ENCODE peak calls at places on chromosomes 2 and 18, in four cellular contexts. L is occipital lobe, P is chondrocyte, R is NCI-H2029 treated with DMSO at 0.1 percent for 48 hours. Z is an unnamed sample.

GRCh38 chr18:69865656-69866241 is 81.9 kb downstream of the CD226 start:
- DNase-seq in L (no peak), P (no peak), R (no peak), Z (no peak)

GRCh38 chr18:48017625-48018024 is 87.2 kb upstream of the SMAD2 start:
- DNase-seq in L (no peak), R (no peak), P (no peak), Z (no peak)

GRCh38 chr2:69122271-69122670 is 109.3 kb downstream of the ANTXR1 start:
- DNase-seq in R (no peak), P (no peak), L (no peak), Z (no peak)

GRCh38 chr2:63851912-63852311 is 10.2 kb downstream of the UGP2 start:
- DNase-seq in R (no peak), P (no peak), L (no peak), Z (no peak)

GRCh38 chr2:238596571-238597551 is 170.1 kb downstream of the ASB1 start:
- DNase-seq in L (no peak), R (no peak), P (no peak), Z (no peak)

GRCh38 chr2:72036595-72036994 is 111.1 kb downstream of the CYP26B1 start:
- DNase-seq in P (no peak), L (no peak), R (no peak), Z (no peak)

GRCh38 chr2:109143214-109144187 is 14.5 kb downstream of the SH3RF3 start:
- DNase-seq in P (no peak), L (no peak), R (no peak), Z (no peak)

GRCh38 chr2:177281400-177282021 is 17.0 kb upstream of the NFE2L2 start:
- DNase-seq in L (no peak), R (no peak), P (no peak), Z (no peak)

GRCh38 chr2:227849906-227850305 is 21.5 kb upstream of the DAW1 start:
- DNase-seq in R (no peak), L (no peak), P (no peak), Z (no peak)

GRCh38 chr18:3183103-3183717 is 36.6 kb downstream of the MYOM1 start:
- DNase-seq in R (no peak), P (no peak), L (no peak), Z (no peak)

GRCh38 chr18:777021-777420 is 35.0 kb downstream of the YES1 start:
- DNase-seq in P (no peak), L (no peak), R (no peak), Z (no peak)

GRCh38 chr2:98445167-98445522 is 487 bp downstream of the INPP4A start:
- DNase-seq in P (no peak), R (no peak), L (no peak), Z (no peak)

GRCh38 chr2:220129427-220129826 is 502.0 kb downstream of the SLC4A3 start:
- DNase-seq in L (no peak), P (no peak), R (no peak), Z (no peak)

GRCh38 chr2:27316655-27317412 is 6.1 kb downstream of the MPV17 start:
- DNase-seq in R (peak), P (no peak), L (peak), Z (peak)

GRCh38 chr2:85536479-85536878 is 2.5 kb upstream of the MAT2A start:
- DNase-seq in R (no peak), P (no peak), L (no peak), Z (no peak)

GRCh38 chr2:167732251-167732788 is 515.1 kb downstream of the STK39 start:
- DNase-seq in R (no peak), L (no peak), P (no peak), Z (no peak)

GRCh38 chr18:2985628-2986027 is 27.3 kb downstream of the LPIN2 start:
- DNase-seq in L (no peak), R (no peak), P (no peak), Z (no peak)

GRCh38 chr18:48227206-48227605 is 182.0 kb downstream of the ZBTB7C start:
- DNase-seq in P (no peak), R (peak), L (no peak), Z (no peak)

GRCh38 chr18:72086421-72086820 is 457.7 kb downstream of the CBLN2 start:
- DNase-seq in R (peak), P (no peak), L (no peak), Z (no peak)

GRCh38 chr18:68705119-68705518 is 9.8 kb downstream of the TMX3 start:
- DNase-seq in L (no peak), R (no peak), P (no peak), Z (no peak)

GRCh38 chr2:238585836-238586821 is 159.4 kb downstream of the ASB1 start:
- DNase-seq in R (no peak), L (no peak), P (no peak), Z (no peak)

GRCh38 chr2:157468931-157469708 is 25.2 kb upstream of the CYTIP start:
- DNase-seq in L (no peak), R (no peak), P (no peak), Z (no peak)

GRCh38 chr2:127811397-127811860 is 458 bp upstream of the WDR33 start:
- DNase-seq in R (no peak), P (no peak), L (no peak), Z (no peak)

GRCh38 chr2:179711375-179711774 is 150.0 kb downstream of the ZNF385B start:
- DNase-seq in P (no peak), L (no peak), R (no peak), Z (no peak)

GRCh38 chr2:223925106-223925505 is 20.0 kb downstream of the WDFY1 start:
- DNase-seq in R (no peak), P (no peak), L (no peak), Z (no peak)

GRCh38 chr2:159108178-159108893 is 139.9 kb downstream of the TANC1 start:
- DNase-seq in P (no peak), L (no peak), R (peak), Z (no peak)

GRCh38 chr2:15557947-15558346 is 3.2 kb downstream of the NBAS start:
- DNase-seq in P (no peak), L (no peak), R (no peak), Z (no peak)

GRCh38 chr2:97911210-97911921 is 84.4 kb downstream of the TMEM131 start:
- DNase-seq in P (no peak), R (no peak), L (no peak), Z (no peak)

GRCh38 chr2:162075689-162076132 is 1.7 kb upstream of the DPP4 start:
- DNase-seq in P (no peak), L (no peak), R (no peak), Z (no peak)

GRCh38 chr2:239279508-239280295 is 121.1 kb downstream of the HDAC4 start:
- DNase-seq in P (no peak), L (no peak), R (no peak), Z (no peak)

GRCh38 chr18:60980422-60981005 is 352.7 kb upstream of the CDH20 start:
- DNase-seq in P (no peak), R (no peak), L (no peak), Z (no peak)

Z was measured in anterior cingulate cortex.